ENCODE peak calls at places on chromosomes 5 and 9, in eight cellular contexts. K, B, V, H, L, A, S and X are unnamed samples.

GRCh38 chr5:170636836-170637477 is 133.1 kb downstream of the KCNIP1 start:
- DNase-seq in K (no peak), B (no peak), V (no peak), H (no peak), L (no peak), A (no peak), S (no peak), X (no peak)

GRCh38 chr9:37596504-37596903 is 4.1 kb upstream of the TOMM5 start:
- DNase-seq in K (no peak), B (no peak), V (no peak), H (no peak), L (peak), A (no peak), S (no peak), X (no peak)

GRCh38 chr5:110965773-110966581 is 105.5 kb upstream of the TSLP start:
- DNase-seq in K (peak), B (no peak), V (no peak), H (no peak), L (peak), A (no peak), S (no peak), X (no peak)

GRCh38 chr5:104412649-104413240 is 850.2 kb upstream of the NUDT12 start:
- DNase-seq in K (peak), B (no peak), V (no peak), H (no peak), L (peak), A (peak), S (no peak), X (no peak)

GRCh38 chr5:35815089-35815936 is 41.4 kb upstream of the IL7R start:
- DNase-seq in K (peak), B (no peak), V (no peak), H (no peak), L (peak), A (peak), S (no peak), X (no peak)

GRCh38 chr9:27945386-27945785 is 372.1 kb upstream of the C9orf72 start:
- DNase-seq in K (peak), B (no peak), V (no peak), H (no peak), L (peak), A (no peak), S (no peak), X (no peak)

GRCh38 chr5:2687746-2688145 is 63.7 kb downstream of the IRX2 start:
- DNase-seq in K (no peak), B (no peak), V (no peak), H (no peak), L (no peak), A (no peak), S (no peak), X (no peak)

GRCh38 chr5:67510204-67510603 is 313.6 kb upstream of the CD180 start:
- DNase-seq in K (no peak), B (no peak), V (no peak), H (no peak), L (peak), A (no peak), S (no peak), X (no peak)

GRCh38 chr5:134521831-134522230 is 3.6 kb upstream of the JADE2 start:
- DNase-seq in K (no peak), B (no peak), V (no peak), H (no peak), L (no peak), A (no peak), S (peak), X (no peak)

GRCh38 chr9:137531099-137531765 is 19.0 kb downstream of the PNPLA7 start:
- DNase-seq in K (peak), B (no peak), V (no peak), H (no peak), L (no peak), A (no peak), S (no peak), X (no peak)

GRCh38 chr9:75376855-75377254 is 288.5 kb downstream of the OSTF1 start:
- DNase-seq in K (no peak), B (no peak), V (no peak), H (no peak), L (no peak), A (no peak), S (no peak), X (no peak)

GRCh38 chr9:19130436-19130835 is 3.1 kb upstream of the PLIN2 start:
- DNase-seq in K (no peak), B (no peak), V (no peak), H (no peak), L (no peak), A (no peak), S (no peak), X (no peak)

GRCh38 chr5:79107020-79107796 is 4.4 kb upstream of the BHMT start:
- DNase-seq in K (peak), B (no peak), V (no peak), H (no peak), L (peak), A (no peak), S (no peak), X (no peak)

GRCh38 chr5:93622240-93622885 is 39.3 kb downstream of the NR2F1 start:
- DNase-seq in K (peak), B (no peak), V (peak), H (no peak), L (peak), A (peak), S (no peak), X (no peak)

GRCh38 chr5:33810491-33811120 is 81.2 kb downstream of the ADAMTS12 start:
- DNase-seq in K (no peak), B (no peak), V (no peak), H (no peak), L (peak), A (no peak), S (no peak), X (no peak)

GRCh38 chr9:97376902-97377301 is 35.0 kb upstream of the TDRD7 start:
- DNase-seq in K (no peak), B (no peak), V (no peak), H (no peak), L (no peak), A (no peak), S (no peak), X (no peak)

GRCh38 chr5:157120102-157120501 is 11.3 kb upstream of the HAVCR2 start:
- DNase-seq in K (no peak), B (no peak), V (no peak), H (no peak), L (no peak), A (no peak), S (no peak), X (no peak)

GRCh38 chr5:145968970-145969713 is 32.8 kb downstream of the SH3RF2 start:
- DNase-seq in K (no peak), B (no peak), V (no peak), H (no peak), L (no peak), A (no peak), S (no peak), X (peak)

GRCh38 chr5:119302916-119303897 is 52.6 kb upstream of the TNFAIP8 start:
- DNase-seq in K (peak), B (no peak), V (no peak), H (no peak), L (peak), A (no peak), S (no peak), X (no peak)

GRCh38 chr5:171848911-171849520 is 63.4 kb downstream of the SMIM23 start:
- DNase-seq in K (no peak), B (no peak), V (no peak), H (no peak), L (no peak), A (no peak), S (no peak), X (no peak)